ENCODE peak calls at places on chromosomes 1 and 21, in four cellular contexts. M is PC-9, T is MM.1S, J is SK-N-SH. B is an unnamed sample.

GRCh38 chr1:12851779-12852178 is 3.3 kb upstream of the HNRNPCL1 start:
- DNase-seq in M (no peak), J (no peak), T (no peak), B (no peak)

GRCh38 chr1:228367798-228368791 is 38.5 kb downstream of the TRIM11 start:
- DNase-seq in M (peak; percentile 86), T (no peak), J (no peak), B (peak; percentile 20)

GRCh38 chr1:42931911-42932422 is 26.7 kb downstream of the SLC2A1 start:
- DNase-seq in T (peak; percentile 24), J (no peak), M (peak; percentile 92), B (no peak)

GRCh38 chr1:87578464-87578863 is 249.8 kb downstream of the LMO4 start:
- DNase-seq in J (no peak), M (no peak), T (no peak), B (no peak)

GRCh38 chr1:94970783-94971182 is 43.9 kb upstream of the CNN3 start:
- DNase-seq in J (peak; percentile 55), M (no peak), T (no peak), B (peak; percentile 54)

GRCh38 chr1:83500987-83501591 is 497.8 kb downstream of the TTLL7 start:
- DNase-seq in J (no peak), T (no peak), M (no peak), B (no peak)

GRCh38 chr1:117606608-117607261 is 887 bp downstream of the TENT5C start:
- DNase-seq in T (peak; percentile 21), J (no peak), M (peak; percentile 57), B (peak; percentile 46)

GRCh38 chr1:67732750-67733151 is 47.8 kb downstream of the GADD45A start:
- DNase-seq in T (peak; percentile 46), J (no peak), M (no peak), B (no peak)

GRCh38 chr1:185694081-185694480 is 40.1 kb upstream of the HMCN1 start:
- DNase-seq in T (peak; percentile 84), M (no peak), J (no peak), B (no peak)

GRCh38 chr1:52943876-52944275 is 16.8 kb downstream of the SCP2 start:
- DNase-seq in J (no peak), T (no peak), M (no peak), B (no peak)

GRCh38 chr21:42319368-42319767 is 4.2 kb upstream of the TFF3 start:
- DNase-seq in T (no peak), M (no peak), J (no peak), B (no peak)

GRCh38 chr1:88566615-88567387 is 117.3 kb upstream of the PKN2 start:
- DNase-seq in J (no peak), T (no peak), M (no peak), B (no peak)

GRCh38 chr1:173210716-173211231 is 3.6 kb upstream of the TNFSF4 start:
- DNase-seq in J (no peak), M (no peak), T (no peak), B (peak; percentile 63)

GRCh38 chr1:82686774-82687173 is 886.0 kb downstream of the ADGRL2 start:
- DNase-seq in M (no peak), J (no peak), T (no peak), B (no peak)

GRCh38 chr1:53110370-53111072 is 31.9 kb downstream of the SLC1A7 start:
- DNase-seq in M (no peak), T (no peak), J (no peak), B (no peak)

GRCh38 chr1:23548704-23549143 is 10.6 kb downstream of the ID3 start:
- DNase-seq in M (no peak), T (no peak), J (no peak), B (no peak)

GRCh38 chr1:196891251-196891650 is 3.4 kb downstream of the CFHR4 start:
- DNase-seq in J (no peak), M (no peak), T (no peak), B (no peak)

GRCh38 chr1:19036701-19037605 is 80.5 kb upstream of the IFFO2 start:
- DNase-seq in J (no peak), T (no peak), M (no peak), B (no peak)

GRCh38 chr1:234731371-234732085 is 121.5 kb upstream of the IRF2BP2 start:
- DNase-seq in M (no peak), J (no peak), T (no peak), B (no peak)

GRCh38 chr1:3019007-3019515 is 2.2 kb upstream of the ACTRT2 start:
- DNase-seq in T (no peak), M (no peak), J (no peak), B (no peak)

GRCh38 chr1:46804027-46804889 is 5.4 kb downstream of the CYP4B1 start:
- DNase-seq in J (no peak), T (peak; percentile 39), M (peak; percentile 90), B (no peak)

GRCh38 chr1:85421179-85421578 is 43.8 kb downstream of the DDAH1 start:
- DNase-seq in M (no peak), J (no peak), T (no peak), B (no peak)

GRCh38 chr1:147837129-147837776 is 65.3 kb upstream of the GJA8 start:
- DNase-seq in T (no peak), M (peak; percentile 37), J (no peak), B (peak; percentile 15)

GRCh38 chr1:7584643-7585042 is 186.5 kb upstream of the VAMP3 start:
- DNase-seq in T (no peak), J (peak; percentile 84), M (no peak), B (no peak)

GRCh38 chr21:18164483-18164882 is 80.2 kb upstream of the CHODL start:
- DNase-seq in T (no peak), J (no peak), M (no peak), B (no peak)

GRCh38 chr21:42444745-42445059 is 41.0 kb downstream of the UBASH3A start:
- DNase-seq in M (no peak), J (no peak), T (no peak), B (no peak)

GRCh38 chr1:227654431-227654830 is 80.7 kb downstream of the JMJD4 start:
- DNase-seq in M (no peak), T (no peak), J (no peak), B (no peak)

GRCh38 chr1:6123816-6124215 is 56.3 kb downstream of the CHD5 start:
- DNase-seq in T (no peak), J (no peak), M (no peak), B (no peak)

GRCh38 chr1:156371553-156372264 is 2.7 kb downstream of the RHBG start:
- DNase-seq in T (no peak), M (no peak), J (no peak), B (no peak)

GRCh38 chr1:26353976-26354820 is at the start of gene CRYBG2:
- DNase-seq in J (no peak), M (peak; percentile 95), T (no peak), B (no peak)

GRCh38 chr1:162733336-162733590 is 57.2 kb upstream of the HSD17B7 start:
- DNase-seq in M (no peak), J (no peak), T (no peak), B (no peak)

GRCh38 chr1:34985063-34985770 is at the start of gene TMEM35B:
- DNase-seq in M (peak; percentile 64), T (peak; percentile 76), J (peak; percentile 87), B (peak; percentile 72)

GRCh38 chr1:58745086-58745485 is 38.8 kb downstream of the JUN start:
- DNase-seq in J (no peak), T (no peak), M (no peak), B (no peak)

GRCh38 chr21:37670883-37671282 is 245.4 kb downstream of the KCNJ6 start:
- DNase-seq in T (no peak), M (peak; percentile 63), J (no peak), B (no peak)

GRCh38 chr21:37560385-37560784 is 193.8 kb downstream of the DYRK1A start:
- DNase-seq in J (no peak), T (no peak), M (no peak), B (no peak)

GRCh38 chr1:153540394-153541361 is at the start of gene S100A5:
- DNase-seq in T (no peak), J (no peak), M (peak; percentile 65), B (peak; percentile 1)

GRCh38 chr1:235883261-235883927 is 16.7 kb upstream of the LYST start:
- DNase-seq in M (peak; percentile 89), J (peak; percentile 46), T (no peak), B (no peak)

DNA sequence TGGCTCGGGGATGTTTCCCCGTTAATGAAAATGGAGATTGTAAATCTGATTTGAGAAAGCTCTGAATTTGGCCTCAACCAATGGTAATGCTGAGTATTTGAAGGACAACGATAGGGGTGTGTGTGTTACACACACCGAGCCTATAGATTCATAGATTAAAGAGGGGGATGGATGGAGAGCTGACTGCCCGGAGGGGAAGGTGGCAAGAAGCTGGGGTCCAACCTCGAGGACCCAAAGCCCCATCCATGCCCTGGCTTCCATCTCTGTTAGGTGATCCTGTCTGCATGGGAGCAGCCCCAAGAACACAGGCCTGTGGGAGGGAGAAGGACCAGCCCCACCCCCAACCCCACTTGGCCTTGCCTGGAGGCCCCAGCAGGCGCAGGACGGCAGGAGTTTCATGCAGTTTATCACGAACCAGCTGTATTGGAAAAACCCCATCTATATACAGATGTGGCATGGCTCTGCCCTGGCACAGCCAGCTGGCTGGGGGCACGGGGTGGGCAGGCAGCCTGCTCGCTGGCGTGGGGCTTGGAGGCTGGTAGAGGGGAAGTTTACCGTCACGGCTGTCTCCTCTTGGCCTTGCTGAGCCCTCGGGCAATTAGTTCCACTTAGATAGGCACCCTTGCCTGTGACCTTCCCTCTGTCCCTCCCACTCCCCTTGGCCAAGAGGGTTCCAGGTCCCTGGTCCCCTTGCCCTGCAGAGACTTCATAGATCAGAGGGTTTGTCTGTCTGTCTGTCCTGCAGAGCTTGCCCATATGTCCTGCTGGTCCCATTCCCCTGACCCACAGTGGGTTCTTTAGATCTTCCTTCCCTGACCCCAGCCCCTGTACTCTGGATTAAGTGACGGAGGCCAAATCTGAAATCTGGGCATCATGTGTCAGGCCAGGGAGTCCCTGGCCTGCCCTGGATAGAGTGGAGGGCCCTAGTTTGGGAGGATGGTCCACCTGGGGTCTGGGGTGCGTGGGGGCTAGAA is 3.0 kb downstream of the HSPB7 start:
- DNase-seq in T (no peak), J (peak; percentile 80), M (no peak), B (no peak)
- H2AFZ ChIP-seq in T (no peak overlapping the region), J (no peak overlapping the region), M (no peak overlapping the region), B (no peak overlapping the region)

DNA sequence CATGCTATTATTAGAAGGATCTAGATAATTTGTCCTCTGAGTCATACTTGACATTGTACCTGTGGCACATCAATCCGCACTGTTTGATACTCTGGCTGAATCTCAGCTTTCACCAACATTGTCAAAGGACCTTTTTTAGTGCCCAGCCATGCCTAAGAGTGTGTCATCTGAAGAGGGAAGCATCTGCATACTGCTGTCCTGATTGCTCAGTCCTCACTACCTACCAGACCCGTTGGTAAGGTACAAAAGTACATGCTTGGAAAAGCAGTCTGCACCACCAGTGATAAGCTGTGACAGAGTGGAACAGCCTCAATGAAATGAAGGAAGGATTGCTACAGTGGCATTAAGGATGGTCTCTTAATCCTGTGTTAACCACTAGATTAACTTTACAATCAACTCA is 17.1 kb downstream of the SYNC start:
- DNase-seq in M (no peak), J (no peak), T (no peak), B (no peak)
- H3F3A ChIP-seq in M (peaks cover 65% of the 10 kb centered on the region), J (peaks cover 46% of the 10 kb centered on the region), T (peaks cover 5% of the 10 kb centered on the region), B (peaks cover 58% of the 10 kb centered on the region)

GRCh38 chr1:62238507-62238906 is 43.9 kb downstream of the L1TD1 start:
- DNase-seq in T (no peak), J (no peak), M (no peak), B (no peak)
- H2AFZ ChIP-seq in T (no peak overlapping the region), J (no peak overlapping the region), M (no peak overlapping the region), B (no peak overlapping the region)

DNA sequence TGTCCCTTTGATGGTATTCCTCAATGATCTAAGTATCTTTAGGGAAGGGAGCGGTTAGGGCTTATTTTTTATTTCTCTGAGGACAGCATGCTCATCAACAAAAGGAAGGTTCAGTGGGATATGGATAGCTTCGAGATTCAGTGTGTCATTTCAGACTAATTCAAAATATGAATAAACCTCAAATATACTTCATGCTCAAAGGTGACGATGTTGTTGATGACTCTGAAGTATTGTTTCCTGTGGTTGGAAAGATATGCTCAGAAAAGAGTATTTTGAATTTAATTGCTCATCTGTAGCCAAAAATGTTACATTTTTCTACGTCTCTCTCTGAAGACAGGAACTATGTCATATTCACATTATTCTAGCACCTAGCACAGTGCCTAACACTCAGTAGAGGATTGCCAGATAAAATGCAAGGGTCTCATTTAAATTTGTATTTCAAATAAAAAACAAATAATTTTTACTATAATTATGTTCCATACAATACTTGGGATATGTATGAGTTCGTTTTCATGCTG is 1.8 kb upstream of the FCRL3 start:
- DNase-seq in M (no peak), J (no peak), T (no peak), B (no peak)
- H3F3A ChIP-seq in M (no peaks in the 10 kb centered on the region), J (no peaks in the 10 kb centered on the region), T (no peaks in the 10 kb centered on the region), B (no peaks in the 10 kb centered on the region)